ENCODE peak calls at places on chromosomes 5 and 9, in seven cellular contexts. P, E, O, F, B, Q and A are unnamed samples.
A peak's percentile ranks its signal among the peaks of the same experiment; 100 is the strongest.

GRCh38 chr5:147332643-147333042 is 97.8 kb downstream of the STK32A start:
- DNase-seq in P (no peak), E (no peak), O (no peak), F (no peak), B (no peak), Q (no peak), A (no peak)

GRCh38 chr5:30808996-30809395 is 384.5 kb upstream of the CDH6 start:
- DNase-seq in P (no peak), E (no peak), O (peak; percentile 3), F (no peak), B (no peak), Q (no peak), A (no peak)

GRCh38 chr9:23123048-23123632 is 676.5 kb downstream of the DMRTA1 start:
- DNase-seq in P (peak; percentile 0), E (no peak), O (peak; percentile 53), F (peak; percentile 37), B (no peak), Q (no peak), A (no peak)

GRCh38 chr5:36252722-36253340 is 11.1 kb upstream of the NADK2 start:
- DNase-seq in P (no peak), E (no peak), O (no peak), F (no peak), B (no peak), Q (no peak), A (no peak)

GRCh38 chr5:154179846-154180710 is 10.5 kb upstream of the GALNT10 start:
- DNase-seq in P (peak; percentile 57), E (no peak), O (peak; percentile 69), F (no peak), B (no peak), Q (no peak), A (peak; percentile 23)

GRCh38 chr9:137590469-137591383 is at the start of gene ZMYND19:
- DNase-seq in P (peak; percentile 96), E (peak; percentile 85), O (peak; percentile 96), F (peak; percentile 91), B (peak; percentile 92), Q (peak; percentile 84), A (peak; percentile 85)

GRCh38 chr5:163135849-163136248 is 301.5 kb upstream of the CCNG1 start:
- DNase-seq in P (no peak), E (no peak), O (peak; percentile 2), F (no peak), B (no peak), Q (no peak), A (no peak)

GRCh38 chr5:59829389-59829788 is 64.1 kb downstream of the PDE4D start:
- DNase-seq in P (no peak), E (no peak), O (no peak), F (no peak), B (no peak), Q (no peak), A (no peak)

GRCh38 chr9:21812945-21813568 is 10.6 kb downstream of the MTAP start:
- DNase-seq in P (peak; percentile 78), E (peak; percentile 42), O (peak; percentile 63), F (peak; percentile 76), B (peak; percentile 69), Q (peak; percentile 55), A (peak; percentile 52)

GRCh38 chr5:124592891-124593290 is 153.5 kb downstream of the ZNF608 start:
- DNase-seq in P (no peak), E (no peak), O (no peak), F (no peak), B (no peak), Q (no peak), A (no peak)

GRCh38 chr5:72110401-72111013 is 3.2 kb downstream of the MAP1B start:
- DNase-seq in P (no peak), E (no peak), O (no peak), F (no peak), B (no peak), Q (no peak), A (no peak)

GRCh38 chr5:124927735-124928134 is 181.3 kb upstream of the ZNF608 start:
- DNase-seq in P (no peak), E (no peak), O (no peak), F (no peak), B (no peak), Q (no peak), A (no peak)

GRCh38 chr5:14385022-14385421 is 196.6 kb upstream of the OTULINL start:
- DNase-seq in P (no peak), E (no peak), O (no peak), F (no peak), B (no peak), Q (no peak), A (no peak)

GRCh38 chr5:102036927-102037326 is 259.2 kb downstream of the SLCO4C1 start:
- DNase-seq in P (no peak), E (no peak), O (no peak), F (no peak), B (no peak), Q (no peak), A (no peak)

GRCh38 chr5:39159986-39160490 is 59.3 kb downstream of the FYB1 start:
- DNase-seq in P (no peak), E (no peak), O (no peak), F (no peak), B (no peak), Q (no peak), A (no peak)

GRCh38 chr9:35976726-35977125 is 18.8 kb upstream of the OR2S2 start:
- DNase-seq in P (peak; percentile 54), E (no peak), O (peak; percentile 40), F (no peak), B (no peak), Q (no peak), A (no peak)

GRCh38 chr5:136492587-136492986 is 127.2 kb upstream of the TRPC7 start:
- DNase-seq in P (no peak), E (no peak), O (no peak), F (no peak), B (no peak), Q (no peak), A (no peak)

GRCh38 chr5:24644757-24645156 is at the start of gene CDH10:
- DNase-seq in P (no peak), E (no peak), O (no peak), F (no peak), B (no peak), Q (no peak), A (no peak)

GRCh38 chr5:95861858-95862561 is 39.5 kb upstream of the GLRX start:
- DNase-seq in P (no peak), E (no peak), O (no peak), F (no peak), B (no peak), Q (no peak), A (no peak)

GRCh38 chr5:91384671-91385430 is 1.7 kb upstream of the ARRDC3 start:
- DNase-seq in P (peak; percentile 81), E (no peak), O (peak; percentile 93), F (peak; percentile 27), B (no peak), Q (no peak), A (peak; percentile 41)

GRCh38 chr9:31137151-31137849 is 1247.1 kb upstream of the ACO1 start:
- DNase-seq in P (no peak), E (no peak), O (no peak), F (no peak), B (no peak), Q (no peak), A (no peak)

GRCh38 chr5:61732376-61732775 is 400.3 kb downstream of the ZSWIM6 start:
- DNase-seq in P (no peak), E (no peak), O (no peak), F (no peak), B (no peak), Q (no peak), A (no peak)

GRCh38 chr9:113577525-113578261 is 114.2 kb downstream of the RGS3 start:
- DNase-seq in P (no peak), E (no peak), O (no peak), F (peak; percentile 35), B (peak; percentile 43), Q (no peak), A (no peak)

GRCh38 chr5:134989291-134989830 is 21.7 kb downstream of the CATSPER3 start:
- DNase-seq in P (no peak), E (no peak), O (no peak), F (no peak), B (no peak), Q (no peak), A (no peak)

GRCh38 chr9:2241461-2241874 is 226.3 kb downstream of the SMARCA2 start:
- DNase-seq in P (no peak), E (no peak), O (no peak), F (peak; percentile 25), B (peak; percentile 58), Q (no peak), A (no peak)

GRCh38 chr9:117094493-117094892 is 320.4 kb downstream of the ASTN2 start:
- DNase-seq in P (no peak), E (no peak), O (no peak), F (no peak), B (no peak), Q (no peak), A (no peak)

GRCh38 chr5:142725231-142726187 is 39.6 kb upstream of the FGF1 start:
- DNase-seq in P (no peak), E (no peak), O (peak; percentile 40), F (no peak), B (no peak), Q (no peak), A (no peak)

GRCh38 chr5:175464414-175465233 is 13.7 kb upstream of the SFXN1 start:
- DNase-seq in P (peak; percentile 44), E (no peak), O (peak; percentile 72), F (peak; percentile 56), B (no peak), Q (peak; percentile 46), A (peak; percentile 38)

GRCh38 chr5:30112842-30113241 is 1080.6 kb upstream of the CDH6 start:
- DNase-seq in P (no peak), E (no peak), O (no peak), F (no peak), B (no peak), Q (no peak), A (no peak)

GRCh38 chr5:57434227-57434640 is 48.4 kb downstream of the ACTBL2 start:
- DNase-seq in P (no peak), E (no peak), O (no peak), F (no peak), B (no peak), Q (no peak), A (no peak)

GRCh38 chr9:98867109-98867433 is 59.6 kb downstream of the GALNT12 start:
- DNase-seq in P (no peak), E (no peak), O (no peak), F (no peak), B (no peak), Q (no peak), A (no peak)

GRCh38 chr9:129863059-129863690 is 27.9 kb downstream of the USP20 start:
- DNase-seq in P (no peak), E (no peak), O (no peak), F (peak; percentile 28), B (no peak), Q (peak; percentile 72), A (peak; percentile 62)